ENCODE peak calls at places on chromosomes 13 and 19, in six cellular contexts. B, W, F, D, L and X are unnamed samples. For H3K9me3 and H3K4me1, the result is how much of the 10 kb centered on the place peaks cover.

GRCh38 chr13:84126671-84127171 is 244.4 kb upstream of the SLITRK1 start:
- DNase-seq in W (no peak), F (no peak), D (no peak), B (no peak), L (no peak), X (no peak)

GRCh38 chr19:50663280-50663790 is 14.1 kb downstream of the C19orf81 start:
- DNase-seq in B (no peak), F (no peak), D (peak), W (no peak), L (no peak), X (no peak)

GRCh38 chr19:23557381-23557780 is 129.6 kb downstream of the ZNF675 start:
- DNase-seq in D (no peak), B (no peak), W (no peak), F (no peak), L (no peak), X (no peak)

GRCh38 chr13:104143760-104144406 is 1077.7 kb upstream of the SLC10A2 start:
- DNase-seq in L (no peak), B (peak), F (no peak), W (no peak), D (no peak), X (no peak)

GRCh38 chr13:93709511-93710244 is 483.1 kb downstream of the GPC6 start:
- DNase-seq in F (no peak), W (no peak), L (no peak), D (no peak), B (no peak), X (no peak)

GRCh38 chr13:20921572-20921971 is 19.0 kb upstream of the XPO4 start:
- DNase-seq in L (peak), F (no peak), B (no peak), D (no peak), W (no peak), X (no peak)

GRCh38 chr19:17479325-17479791 is 9.0 kb downstream of the SLC27A1 start:
- DNase-seq in B (no peak), D (no peak), L (no peak), W (peak), F (no peak), X (no peak)

GRCh38 chr13:46926856-46927625 is 30.2 kb upstream of the HTR2A start:
- DNase-seq in D (no peak), B (no peak), L (no peak), F (no peak), W (peak), X (no peak)

GRCh38 chr13:108281941-108282340 is 12.4 kb downstream of the TNFSF13B start:
- DNase-seq in B (no peak), D (no peak), L (no peak), F (no peak), W (no peak), X (no peak)

GRCh38 chr13:48560657-48561337 is 27.9 kb upstream of the RCBTB2 start:
- DNase-seq in B (no peak), L (no peak), F (no peak), W (no peak), D (no peak), X (no peak)

GRCh38 chr13:114008964-114009589 is 35.2 kb upstream of the C13orf46 start:
- DNase-seq in D (no peak), L (peak), F (no peak), B (no peak), W (no peak), X (no peak)

GRCh38 chr13:110450941-110451340 is 110.6 kb downstream of the RAB20 start:
- DNase-seq in D (no peak), W (no peak), L (peak), F (no peak), B (no peak), X (no peak)

GRCh38 chr19:43552198-43552450 is 19.1 kb downstream of the ZNF575 start:
- DNase-seq in W (no peak), D (no peak), L (no peak), F (no peak), B (no peak), X (no peak)

GRCh38 chr13:93745884-93746283 is 519.3 kb downstream of the GPC6 start:
- DNase-seq in B (no peak), W (peak), L (no peak), F (no peak), D (no peak), X (no peak)

GRCh38 chr19:49684251-49684982 is 5.0 kb upstream of the ADM5 start:
- DNase-seq in D (peak), W (no peak), L (no peak), B (no peak), F (no peak), X (no peak)

GRCh38 chr19:38759590-38760003 is 13.7 kb downstream of the LGALS7 start:
- DNase-seq in F (no peak), B (no peak), L (no peak), D (no peak), W (no peak), X (peak)

GRCh38 chr19:42198676-42199439 is 18.6 kb downstream of the DEDD2 start:
- DNase-seq in F (no peak), B (no peak), L (no peak), D (no peak), W (no peak), X (no peak)

GRCh38 chr13:91292630-91293221 is 54.8 kb upstream of the MIR17HG start:
- DNase-seq in F (no peak), L (no peak), D (no peak), W (no peak), B (no peak), X (no peak)

GRCh38 chr19:5178841-5179625 is 161.6 kb downstream of the PTPRS start:
- DNase-seq in L (no peak), B (no peak), F (no peak), W (no peak), D (no peak), X (no peak)

GRCh38 chr19:16928351-16928750 is 39.6 kb downstream of the F2RL3 start:
- DNase-seq in F (no peak), B (no peak), D (no peak), W (no peak), L (no peak), X (no peak)

GRCh38 chr13:31365630-31366029 is 165.9 kb downstream of the B3GLCT start:
- DNase-seq in D (no peak), F (no peak), W (no peak), L (no peak), B (no peak), X (no peak)

GRCh38 chr13:110233181-110233641 is 73.7 kb downstream of the COL4A1 start:
- DNase-seq in L (peak), F (no peak), W (peak), B (no peak), D (no peak), X (no peak)

GRCh38 chr19:56841194-56841546 is 644 bp upstream of the PEG3 start:
- DNase-seq in D (no peak), B (no peak), L (no peak), F (no peak), W (no peak), X (no peak)

GRCh38 chr13:113063091-113063491 is 42.5 kb upstream of the F7 start:
- DNase-seq in B (no peak), L (no peak), F (no peak), W (no peak), D (no peak), X (no peak)

GRCh38 chr19:19500975-19501644 is 14.2 kb downstream of the TSSK6 start:
- DNase-seq in W (no peak), F (no peak), D (no peak), L (no peak), B (no peak), X (no peak)

GRCh38 chr13:46521921-46522691 is 30.9 kb upstream of the LRCH1 start:
- DNase-seq in D (no peak), L (no peak), W (no peak), F (no peak), B (no peak), X (no peak)

GRCh38 chr13:98405107-98405571 is 171.8 kb downstream of the STK24 start:
- DNase-seq in W (peak), B (no peak), L (no peak), D (no peak), F (no peak), X (no peak)

GRCh38 chr13:86584301-86584700 is 785.1 kb upstream of the SLITRK6 start:
- DNase-seq in D (no peak), B (no peak), W (no peak), L (no peak), F (no peak), X (no peak)

GRCh38 chr19:20863176-20863575 is 59.9 kb upstream of the ZNF85 start:
- DNase-seq in W (no peak), D (no peak), F (no peak), L (no peak), B (no peak), X (no peak)
- H3K9me3 ChIP-seq in W (under half), D (under half), F (under half), L (under half), B (under half), X (under half)

GRCh38 chr19:13953021-13953531 is 767 bp downstream of the DCAF15 start:
- DNase-seq in L (no peak), D (peak), F (no peak), W (peak), B (peak), X (no peak)
- TF ChIP-seq CTCF in L (no peak), D (no peak), F (no peak), W (peak), B (no peak), X (no peak)

DNA sequence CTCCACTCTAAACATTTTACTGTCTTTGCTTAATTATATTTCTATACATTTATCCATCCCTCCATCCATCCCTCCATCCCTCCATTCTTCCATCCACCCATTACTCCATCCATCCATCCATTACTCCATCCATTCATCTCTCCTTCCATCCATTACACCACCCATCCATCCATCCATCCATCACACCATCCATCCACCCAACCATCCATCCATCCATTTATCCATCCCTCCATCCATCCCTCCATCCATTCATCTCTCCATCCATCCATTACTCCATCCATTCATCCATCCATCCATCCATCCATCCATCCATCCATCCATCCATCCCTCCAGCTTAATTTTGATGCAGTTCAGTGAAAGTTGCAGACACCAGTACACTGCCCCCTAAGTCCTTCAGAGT is 5.0 kb upstream of the HIF3A start:
- DNase-seq in F (no peak), D (no peak), L (no peak), B (no peak), W (no peak), X (no peak)
- H3K4me1 ChIP-seq in F (under half), D (under half), L (under half), B (under half), W (under half), X (under half)

GRCh38 chr13:60012503-60012902 is 151.2 kb downstream of the DIAPH3 start:
- DNase-seq in B (no peak), D (no peak), F (no peak), L (no peak), W (no peak), X (peak)

GRCh38 chr13:60019119-60019993 is 144.4 kb downstream of the DIAPH3 start:
- DNase-seq in D (no peak), F (no peak), L (no peak), B (no peak), W (peak), X (no peak)

GRCh38 chr13:60013166-60013565 is 150.6 kb downstream of the DIAPH3 start:
- DNase-seq in L (no peak), D (no peak), F (no peak), B (no peak), W (no peak), X (no peak)

GRCh38 chr13:60018536-60018935 is 145.2 kb downstream of the DIAPH3 start:
- DNase-seq in D (no peak), L (no peak), F (no peak), B (no peak), W (peak), X (no peak)

GRCh38 chr13:60016229-60016628 is 147.5 kb downstream of the DIAPH3 start:
- DNase-seq in B (no peak), F (no peak), L (no peak), W (peak), D (no peak), X (no peak)
- H3K9me3 ChIP-seq in B (under half), F (under half), L (under half), W (under half), D (under half), X (under half)

DNA sequence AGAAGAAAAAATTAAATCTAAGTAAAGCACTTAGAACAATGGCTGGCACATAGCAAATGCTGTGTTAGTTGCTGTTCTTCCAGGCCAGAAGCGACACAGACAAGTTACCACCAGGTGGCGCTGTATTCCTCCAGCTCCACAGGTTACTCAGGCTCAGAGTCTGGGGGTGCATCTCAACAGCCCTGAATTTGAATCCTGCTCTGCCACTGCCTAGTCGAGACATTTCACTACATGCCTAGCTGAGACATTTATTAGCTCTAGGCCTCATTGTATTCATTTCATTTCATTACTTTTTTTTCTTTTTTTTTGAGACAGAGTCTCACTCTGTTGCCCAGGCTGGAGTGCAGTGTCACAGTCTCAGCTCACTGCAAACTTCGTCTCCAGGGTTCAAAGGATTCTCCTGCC is 16.4 kb upstream of the CYP2B6 start:
- DNase-seq in D (peak), W (peak), L (peak), B (peak), F (peak), X (peak)
- TF ChIP-seq CTCF in D (peak), W (peak), L (peak), B (peak), F (peak), X (peak)

GRCh38 chr13:23749288-23749880 is 139.8 kb downstream of the MIPEP start:
- DNase-seq in F (no peak), L (no peak), W (no peak), D (no peak), B (no peak), X (no peak)
- H3K4me1 ChIP-seq in F (under half), L (under half), W (under half), D (half or more), B (under half), X (under half)

GRCh38 chr19:54609356-54609791 is 15.9 kb downstream of the LILRA1 start:
- DNase-seq in B (no peak), D (no peak), L (no peak), W (no peak), F (no peak), X (no peak)

GRCh38 chr19:54608205-54608604 is 14.8 kb downstream of the LILRA1 start:
- DNase-seq in W (no peak), B (no peak), F (no peak), L (no peak), D (no peak), X (no peak)

GRCh38 chr19:54607782-54608150 is 14.3 kb downstream of the LILRA1 start:
- DNase-seq in F (no peak), D (no peak), B (no peak), W (no peak), L (no peak), X (no peak)

GRCh38 chr19:54606891-54607781 is 13.7 kb downstream of the LILRA1 start:
- DNase-seq in F (no peak), B (no peak), D (no peak), L (no peak), W (no peak), X (no peak)

DNA sequence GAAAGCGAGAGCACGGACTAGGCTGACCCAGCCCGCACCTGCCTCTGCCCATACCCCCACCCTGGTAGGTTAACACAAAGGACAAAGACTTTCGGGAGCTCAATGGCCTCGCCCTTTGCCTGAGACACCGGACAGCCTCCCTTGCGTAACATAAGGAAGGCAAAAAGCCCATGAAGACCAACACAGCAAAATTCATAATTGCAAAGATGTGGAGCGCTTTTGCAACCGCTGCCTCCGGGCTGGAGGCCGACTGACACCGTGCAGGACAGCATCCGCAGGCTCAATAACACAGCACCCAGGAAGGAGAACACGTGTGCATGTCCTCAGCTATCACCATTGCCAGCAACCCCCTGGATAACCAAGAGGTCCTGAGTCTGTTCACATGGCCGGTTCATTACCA is 15.4 kb downstream of the LILRA1 start:
- DNase-seq in W (no peak), L (no peak), F (no peak), B (no peak), D (no peak), X (no peak)
- H3K9me3 ChIP-seq in W (under half), L (under half), F (under half), B (under half), D (under half), X (under half)

DNA sequence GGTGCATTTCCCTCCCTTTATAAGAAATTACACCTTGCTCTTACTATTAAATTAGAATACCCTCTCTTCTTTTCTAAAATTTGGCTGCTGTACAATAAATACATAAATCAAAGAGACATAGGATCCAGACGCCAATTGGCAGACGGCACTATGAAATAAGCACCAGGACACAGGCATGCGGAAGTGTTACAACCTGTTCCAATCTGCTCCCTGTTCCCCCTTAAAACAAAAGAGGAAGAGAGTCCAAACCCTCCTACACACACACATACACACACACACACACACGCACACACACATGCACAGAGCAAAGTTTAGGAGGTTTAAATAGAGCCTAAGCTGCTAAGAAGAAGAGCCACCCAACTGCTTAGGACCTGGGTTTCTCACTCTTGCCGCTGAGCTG is 75.6 kb upstream of the ZNF507 start:
- DNase-seq in B (peak), W (no peak), L (no peak), D (no peak), F (no peak), X (no peak)
- TF ChIP-seq CTCF in B (no peak), W (no peak), L (no peak), D (no peak), F (no peak), X (no peak)

DNA sequence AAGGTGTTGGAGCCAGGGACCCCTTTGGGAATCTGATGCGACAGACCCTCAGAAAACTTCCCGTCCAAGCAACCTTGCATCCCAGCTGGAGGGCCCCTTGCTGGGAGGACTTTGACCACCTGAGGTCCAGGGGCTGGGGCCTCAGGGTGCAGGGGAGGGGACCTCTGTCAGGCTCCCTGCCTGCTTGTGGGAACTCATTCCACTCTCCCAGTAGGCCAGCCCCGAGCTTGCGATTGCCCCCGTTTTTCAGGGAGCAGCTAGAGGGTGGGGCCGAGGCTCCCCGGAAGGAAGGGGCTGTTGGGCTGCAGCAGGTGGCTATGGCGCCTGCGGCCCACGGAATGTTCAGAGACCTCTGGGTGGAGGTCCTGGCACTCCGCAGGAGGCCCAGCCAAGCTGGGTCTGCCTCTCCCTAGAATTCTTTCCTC is 2.8 kb downstream of the GNA11 start:
- DNase-seq in W (no peak), D (no peak), L (no peak), B (no peak), F (no peak), X (no peak)
- H3K4me1 ChIP-seq in W (under half), D (under half), L (half or more), B (under half), F (under half), X (under half)

GRCh38 chr19:58204566-58204965 is 21.7 kb downstream of the ZNF274 start:
- DNase-seq in B (no peak), L (no peak), D (no peak), F (no peak), W (no peak), X (no peak)
- H3K9me3 ChIP-seq in B (under half), L (half or more), D (half or more), F (half or more), W (under half), X (under half)